ENCODE peak calls at places on chromosomes 12 and 14, in ten cellular contexts. One of them, this sample, is unnamed.

GRCh38 chr12:68497702-68498101 is 113.0 kb upstream of the RAP1B start:
- DNase-seq in NCI-H1417: no peak
- DNase-seq in heart left ventricle: no peak
- DNase-seq in aorta: no peak
- DNase-seq in fibroblast of the aortic adventitia: peak
- DNase-seq in HT1080: peak
- DNase-seq in activated CD4-positive, alpha-beta T cell treated with anti-CD3 and anti-CD28 coated beads for 1 hour: no peak
- DNase-seq in lung microvascular endothelial cell: no peak
- DNase-seq in stimulated activated CD4-positive, alpha-beta T cell treated with anti-CD3 and anti-CD28 coated beads, Interleukin-12 subunit alpha, Interleukin-12 subunit beta, amount 100 ng/mL, for 24 hours: no peak
- DNase-seq in A549: peak
- DNase-seq in this sample: peak

GRCh38 chr14:91870001-91870400 is 2.7 kb upstream of the TC2N start:
- DNase-seq in activated CD4-positive, alpha-beta T cell treated with anti-CD3 and anti-CD28 coated beads for 1 hour: peak
- DNase-seq in A549: peak
- DNase-seq in stimulated activated CD4-positive, alpha-beta T cell treated with anti-CD3 and anti-CD28 coated beads, Interleukin-12 subunit alpha, Interleukin-12 subunit beta, amount 100 ng/mL, for 24 hours: no peak
- DNase-seq in aorta: no peak
- DNase-seq in fibroblast of the aortic adventitia: no peak
- DNase-seq in lung microvascular endothelial cell: peak
- DNase-seq in HT1080: peak
- DNase-seq in heart left ventricle: no peak
- DNase-seq in NCI-H1417: no peak
- DNase-seq in this sample: no peak

GRCh38 chr12:91717804-91718203 is 427.8 kb downstream of the BTG1 start:
- DNase-seq in heart left ventricle: no peak
- DNase-seq in activated CD4-positive, alpha-beta T cell treated with anti-CD3 and anti-CD28 coated beads for 1 hour: no peak
- DNase-seq in fibroblast of the aortic adventitia: no peak
- DNase-seq in NCI-H1417: no peak
- DNase-seq in aorta: no peak
- DNase-seq in lung microvascular endothelial cell: no peak
- DNase-seq in HT1080: no peak
- DNase-seq in stimulated activated CD4-positive, alpha-beta T cell treated with anti-CD3 and anti-CD28 coated beads, Interleukin-12 subunit alpha, Interleukin-12 subunit beta, amount 100 ng/mL, for 24 hours: no peak
- DNase-seq in A549: no peak
- DNase-seq in this sample: no peak

GRCh38 chr12:57712671-57713070 is 18.7 kb downstream of the OS9 start:
- DNase-seq in aorta: no peak
- DNase-seq in A549: no peak
- DNase-seq in heart left ventricle: no peak
- DNase-seq in stimulated activated CD4-positive, alpha-beta T cell treated with anti-CD3 and anti-CD28 coated beads, Interleukin-12 subunit alpha, Interleukin-12 subunit beta, amount 100 ng/mL, for 24 hours: no peak
- DNase-seq in lung microvascular endothelial cell: no peak
- DNase-seq in fibroblast of the aortic adventitia: no peak
- DNase-seq in activated CD4-positive, alpha-beta T cell treated with anti-CD3 and anti-CD28 coated beads for 1 hour: no peak
- DNase-seq in NCI-H1417: no peak
- DNase-seq in HT1080: no peak
- DNase-seq in this sample: no peak

GRCh38 chr12:2395352-2395977 is 342.7 kb downstream of the CACNA1C start:
- DNase-seq in activated CD4-positive, alpha-beta T cell treated with anti-CD3 and anti-CD28 coated beads for 1 hour: no peak
- DNase-seq in HT1080: peak
- DNase-seq in fibroblast of the aortic adventitia: peak
- DNase-seq in stimulated activated CD4-positive, alpha-beta T cell treated with anti-CD3 and anti-CD28 coated beads, Interleukin-12 subunit alpha, Interleukin-12 subunit beta, amount 100 ng/mL, for 24 hours: peak
- DNase-seq in NCI-H1417: peak
- DNase-seq in heart left ventricle: peak
- DNase-seq in A549: peak
- DNase-seq in aorta: peak
- DNase-seq in lung microvascular endothelial cell: peak
- DNase-seq in this sample: no peak

GRCh38 chr12:79373896-79374499 is 316.8 kb downstream of the PAWR start:
- DNase-seq in heart left ventricle: no peak
- DNase-seq in fibroblast of the aortic adventitia: peak
- DNase-seq in stimulated activated CD4-positive, alpha-beta T cell treated with anti-CD3 and anti-CD28 coated beads, Interleukin-12 subunit alpha, Interleukin-12 subunit beta, amount 100 ng/mL, for 24 hours: no peak
- DNase-seq in activated CD4-positive, alpha-beta T cell treated with anti-CD3 and anti-CD28 coated beads for 1 hour: no peak
- DNase-seq in A549: peak
- DNase-seq in aorta: no peak
- DNase-seq in lung microvascular endothelial cell: peak
- DNase-seq in NCI-H1417: peak
- DNase-seq in HT1080: peak
- DNase-seq in this sample: no peak

GRCh38 chr12:121637231-121637914 is 11.0 kb downstream of the ORAI1 start:
- DNase-seq in HT1080: no peak
- DNase-seq in lung microvascular endothelial cell: no peak
- DNase-seq in activated CD4-positive, alpha-beta T cell treated with anti-CD3 and anti-CD28 coated beads for 1 hour: peak
- DNase-seq in A549: no peak
- DNase-seq in NCI-H1417: no peak
- DNase-seq in stimulated activated CD4-positive, alpha-beta T cell treated with anti-CD3 and anti-CD28 coated beads, Interleukin-12 subunit alpha, Interleukin-12 subunit beta, amount 100 ng/mL, for 24 hours: peak
- DNase-seq in aorta: peak
- DNase-seq in fibroblast of the aortic adventitia: no peak
- DNase-seq in heart left ventricle: peak
- DNase-seq in this sample: no peak

GRCh38 chr14:103294091-103294490 is 39.9 kb upstream of the EIF5 start:
- DNase-seq in HT1080: no peak
- DNase-seq in activated CD4-positive, alpha-beta T cell treated with anti-CD3 and anti-CD28 coated beads for 1 hour: no peak
- DNase-seq in fibroblast of the aortic adventitia: no peak
- DNase-seq in lung microvascular endothelial cell: no peak
- DNase-seq in heart left ventricle: no peak
- DNase-seq in NCI-H1417: no peak
- DNase-seq in A549: no peak
- DNase-seq in stimulated activated CD4-positive, alpha-beta T cell treated with anti-CD3 and anti-CD28 coated beads, Interleukin-12 subunit alpha, Interleukin-12 subunit beta, amount 100 ng/mL, for 24 hours: no peak
- DNase-seq in aorta: no peak
- DNase-seq in this sample: no peak

GRCh38 chr14:38808734-38809455 is 294.1 kb downstream of the SEC23A start:
- DNase-seq in lung microvascular endothelial cell: no peak
- DNase-seq in A549: peak
- DNase-seq in NCI-H1417: no peak
- DNase-seq in aorta: no peak
- DNase-seq in HT1080: peak
- DNase-seq in heart left ventricle: no peak
- DNase-seq in fibroblast of the aortic adventitia: no peak
- DNase-seq in stimulated activated CD4-positive, alpha-beta T cell treated with anti-CD3 and anti-CD28 coated beads, Interleukin-12 subunit alpha, Interleukin-12 subunit beta, amount 100 ng/mL, for 24 hours: no peak
- DNase-seq in activated CD4-positive, alpha-beta T cell treated with anti-CD3 and anti-CD28 coated beads for 1 hour: no peak
- DNase-seq in this sample: no peak

GRCh38 chr14:64758711-64759554 is 54.7 kb downstream of the PLEKHG3 start:
- DNase-seq in HT1080: peak
- DNase-seq in stimulated activated CD4-positive, alpha-beta T cell treated with anti-CD3 and anti-CD28 coated beads, Interleukin-12 subunit alpha, Interleukin-12 subunit beta, amount 100 ng/mL, for 24 hours: no peak
- DNase-seq in A549: peak
- DNase-seq in NCI-H1417: peak
- DNase-seq in activated CD4-positive, alpha-beta T cell treated with anti-CD3 and anti-CD28 coated beads for 1 hour: no peak
- DNase-seq in aorta: no peak
- DNase-seq in fibroblast of the aortic adventitia: peak
- DNase-seq in lung microvascular endothelial cell: no peak
- DNase-seq in heart left ventricle: no peak
- DNase-seq in this sample: no peak

GRCh38 chr12:79250186-79250585 is 385.6 kb downstream of the SYT1 start:
- DNase-seq in aorta: no peak
- DNase-seq in HT1080: peak
- DNase-seq in stimulated activated CD4-positive, alpha-beta T cell treated with anti-CD3 and anti-CD28 coated beads, Interleukin-12 subunit alpha, Interleukin-12 subunit beta, amount 100 ng/mL, for 24 hours: no peak
- DNase-seq in activated CD4-positive, alpha-beta T cell treated with anti-CD3 and anti-CD28 coated beads for 1 hour: no peak
- DNase-seq in A549: no peak
- DNase-seq in heart left ventricle: no peak
- DNase-seq in lung microvascular endothelial cell: no peak
- DNase-seq in NCI-H1417: no peak
- DNase-seq in fibroblast of the aortic adventitia: no peak
- DNase-seq in this sample: no peak

GRCh38 chr12:21940549-21940948 is 677 bp downstream of the ABCC9 start:
- DNase-seq in heart left ventricle: no peak
- DNase-seq in lung microvascular endothelial cell: no peak
- DNase-seq in stimulated activated CD4-positive, alpha-beta T cell treated with anti-CD3 and anti-CD28 coated beads, Interleukin-12 subunit alpha, Interleukin-12 subunit beta, amount 100 ng/mL, for 24 hours: no peak
- DNase-seq in HT1080: no peak
- DNase-seq in A549: no peak
- DNase-seq in activated CD4-positive, alpha-beta T cell treated with anti-CD3 and anti-CD28 coated beads for 1 hour: no peak
- DNase-seq in fibroblast of the aortic adventitia: no peak
- DNase-seq in NCI-H1417: no peak
- DNase-seq in aorta: no peak
- DNase-seq in this sample: no peak

GRCh38 chr14:75306917-75307699 is 28.5 kb downstream of the FOS start:
- DNase-seq in activated CD4-positive, alpha-beta T cell treated with anti-CD3 and anti-CD28 coated beads for 1 hour: no peak
- DNase-seq in aorta: no peak
- DNase-seq in NCI-H1417: peak
- DNase-seq in heart left ventricle: no peak
- DNase-seq in fibroblast of the aortic adventitia: no peak
- DNase-seq in HT1080: peak
- DNase-seq in lung microvascular endothelial cell: peak
- DNase-seq in stimulated activated CD4-positive, alpha-beta T cell treated with anti-CD3 and anti-CD28 coated beads, Interleukin-12 subunit alpha, Interleukin-12 subunit beta, amount 100 ng/mL, for 24 hours: no peak
- DNase-seq in A549: peak
- DNase-seq in this sample: no peak

GRCh38 chr12:64173456-64173855 is 48.6 kb downstream of the KICS2 start:
- DNase-seq in lung microvascular endothelial cell: no peak
- DNase-seq in NCI-H1417: no peak
- DNase-seq in aorta: no peak
- DNase-seq in HT1080: no peak
- DNase-seq in stimulated activated CD4-positive, alpha-beta T cell treated with anti-CD3 and anti-CD28 coated beads, Interleukin-12 subunit alpha, Interleukin-12 subunit beta, amount 100 ng/mL, for 24 hours: no peak
- DNase-seq in activated CD4-positive, alpha-beta T cell treated with anti-CD3 and anti-CD28 coated beads for 1 hour: no peak
- DNase-seq in A549: no peak
- DNase-seq in fibroblast of the aortic adventitia: no peak
- DNase-seq in heart left ventricle: no peak
- DNase-seq in this sample: no peak

GRCh38 chr14:67480011-67480410 is 8.5 kb downstream of the TMEM229B start:
- DNase-seq in NCI-H1417: peak
- DNase-seq in aorta: no peak
- DNase-seq in A549: no peak
- DNase-seq in activated CD4-positive, alpha-beta T cell treated with anti-CD3 and anti-CD28 coated beads for 1 hour: no peak
- DNase-seq in stimulated activated CD4-positive, alpha-beta T cell treated with anti-CD3 and anti-CD28 coated beads, Interleukin-12 subunit alpha, Interleukin-12 subunit beta, amount 100 ng/mL, for 24 hours: no peak
- DNase-seq in lung microvascular endothelial cell: no peak
- DNase-seq in heart left ventricle: no peak
- DNase-seq in HT1080: no peak
- DNase-seq in fibroblast of the aortic adventitia: no peak
- DNase-seq in this sample: no peak

GRCh38 chr12:12441051-12441807 is 84.4 kb downstream of the BORCS5 start:
- DNase-seq in activated CD4-positive, alpha-beta T cell treated with anti-CD3 and anti-CD28 coated beads for 1 hour: no peak
- DNase-seq in fibroblast of the aortic adventitia: no peak
- DNase-seq in stimulated activated CD4-positive, alpha-beta T cell treated with anti-CD3 and anti-CD28 coated beads, Interleukin-12 subunit alpha, Interleukin-12 subunit beta, amount 100 ng/mL, for 24 hours: no peak
- DNase-seq in NCI-H1417: peak
- DNase-seq in lung microvascular endothelial cell: no peak
- DNase-seq in A549: no peak
- DNase-seq in HT1080: no peak
- DNase-seq in aorta: no peak
- DNase-seq in heart left ventricle: no peak
- DNase-seq in this sample: no peak

GRCh38 chr14:64761441-64762043 is 57.3 kb downstream of the PLEKHG3 start:
- DNase-seq in lung microvascular endothelial cell: no peak
- DNase-seq in HT1080: no peak
- DNase-seq in fibroblast of the aortic adventitia: no peak
- DNase-seq in NCI-H1417: no peak
- DNase-seq in heart left ventricle: no peak
- DNase-seq in aorta: no peak
- DNase-seq in A549: no peak
- DNase-seq in activated CD4-positive, alpha-beta T cell treated with anti-CD3 and anti-CD28 coated beads for 1 hour: no peak
- DNase-seq in stimulated activated CD4-positive, alpha-beta T cell treated with anti-CD3 and anti-CD28 coated beads, Interleukin-12 subunit alpha, Interleukin-12 subunit beta, amount 100 ng/mL, for 24 hours: no peak
- DNase-seq in this sample: no peak

GRCh38 chr12:56724660-56724988 is 475 bp downstream of the NACA start:
- DNase-seq in HT1080: no peak
- DNase-seq in stimulated activated CD4-positive, alpha-beta T cell treated with anti-CD3 and anti-CD28 coated beads, Interleukin-12 subunit alpha, Interleukin-12 subunit beta, amount 100 ng/mL, for 24 hours: no peak
- DNase-seq in activated CD4-positive, alpha-beta T cell treated with anti-CD3 and anti-CD28 coated beads for 1 hour: no peak
- DNase-seq in heart left ventricle: no peak
- DNase-seq in aorta: no peak
- DNase-seq in fibroblast of the aortic adventitia: no peak
- DNase-seq in A549: no peak
- DNase-seq in lung microvascular endothelial cell: no peak
- DNase-seq in NCI-H1417: no peak
- DNase-seq in this sample: no peak

GRCh38 chr12:31318870-31319269 is 7.1 kb downstream of the SINHCAF start:
- DNase-seq in heart left ventricle: no peak
- DNase-seq in HT1080: no peak
- DNase-seq in NCI-H1417: no peak
- DNase-seq in activated CD4-positive, alpha-beta T cell treated with anti-CD3 and anti-CD28 coated beads for 1 hour: no peak
- DNase-seq in aorta: no peak
- DNase-seq in fibroblast of the aortic adventitia: no peak
- DNase-seq in A549: no peak
- DNase-seq in lung microvascular endothelial cell: no peak
- DNase-seq in stimulated activated CD4-positive, alpha-beta T cell treated with anti-CD3 and anti-CD28 coated beads, Interleukin-12 subunit alpha, Interleukin-12 subunit beta, amount 100 ng/mL, for 24 hours: no peak
- DNase-seq in this sample: no peak

GRCh38 chr12:2163172-2163927 is 110.6 kb downstream of the CACNA1C start:
- DNase-seq in activated CD4-positive, alpha-beta T cell treated with anti-CD3 and anti-CD28 coated beads for 1 hour: no peak
- DNase-seq in fibroblast of the aortic adventitia: peak
- DNase-seq in stimulated activated CD4-positive, alpha-beta T cell treated with anti-CD3 and anti-CD28 coated beads, Interleukin-12 subunit alpha, Interleukin-12 subunit beta, amount 100 ng/mL, for 24 hours: no peak
- DNase-seq in heart left ventricle: peak
- DNase-seq in HT1080: peak
- DNase-seq in aorta: peak
- DNase-seq in A549: no peak
- DNase-seq in NCI-H1417: no peak
- DNase-seq in lung microvascular endothelial cell: peak
- DNase-seq in this sample: no peak

GRCh38 chr12:9032202-9032964 is 43.0 kb downstream of the KLRG1 start:
- DNase-seq in HT1080: no peak
- DNase-seq in activated CD4-positive, alpha-beta T cell treated with anti-CD3 and anti-CD28 coated beads for 1 hour: no peak
- DNase-seq in aorta: no peak
- DNase-seq in lung microvascular endothelial cell: no peak
- DNase-seq in stimulated activated CD4-positive, alpha-beta T cell treated with anti-CD3 and anti-CD28 coated beads, Interleukin-12 subunit alpha, Interleukin-12 subunit beta, amount 100 ng/mL, for 24 hours: no peak
- DNase-seq in NCI-H1417: no peak
- DNase-seq in A549: no peak
- DNase-seq in heart left ventricle: no peak
- DNase-seq in fibroblast of the aortic adventitia: no peak
- DNase-seq in this sample: no peak

GRCh38 chr12:118109088-118109487 is 5.3 kb upstream of the VSIG10 start:
- DNase-seq in fibroblast of the aortic adventitia: no peak
- DNase-seq in A549: no peak
- DNase-seq in lung microvascular endothelial cell: no peak
- DNase-seq in activated CD4-positive, alpha-beta T cell treated with anti-CD3 and anti-CD28 coated beads for 1 hour: no peak
- DNase-seq in HT1080: no peak
- DNase-seq in heart left ventricle: no peak
- DNase-seq in stimulated activated CD4-positive, alpha-beta T cell treated with anti-CD3 and anti-CD28 coated beads, Interleukin-12 subunit alpha, Interleukin-12 subunit beta, amount 100 ng/mL, for 24 hours: no peak
- DNase-seq in NCI-H1417: no peak
- DNase-seq in aorta: no peak
- DNase-seq in this sample: no peak

GRCh38 chr14:57749267-57749666 is 116.6 kb downstream of the SLC35F4 start:
- DNase-seq in fibroblast of the aortic adventitia: peak
- DNase-seq in activated CD4-positive, alpha-beta T cell treated with anti-CD3 and anti-CD28 coated beads for 1 hour: no peak
- DNase-seq in aorta: no peak
- DNase-seq in stimulated activated CD4-positive, alpha-beta T cell treated with anti-CD3 and anti-CD28 coated beads, Interleukin-12 subunit alpha, Interleukin-12 subunit beta, amount 100 ng/mL, for 24 hours: no peak
- DNase-seq in A549: peak
- DNase-seq in NCI-H1417: no peak
- DNase-seq in heart left ventricle: no peak
- DNase-seq in HT1080: peak
- DNase-seq in lung microvascular endothelial cell: no peak
- DNase-seq in this sample: peak